ENCODE peak calls at places on chromosomes 11 and 22, in seven cellular contexts. U is cardiac muscle cell; Z is HFFc6; B is left ventricle myocardium inferior; K is thoracic aorta; A is fibroblast of villous mesenchyme; D is CD8-positive, alpha-beta T cell. S is an unnamed sample.

GRCh38 chr11:2264366-2265011 is 5.9 kb downstream of the ASCL2 start:
- DNase-seq in U (no peak), K (no peak), D (peak; percentile 8), Z (no peak), A (no peak), B (no peak), S (no peak)

GRCh38 chr11:39668640-39669039 is 1790.8 kb downstream of the LRRC4C start:
- DNase-seq in B (no peak), Z (no peak), K (no peak), U (no peak), A (no peak), D (no peak), S (no peak)

GRCh38 chr11:47941907-47942558 is 38.3 kb upstream of the PTPRJ start:
- DNase-seq in K (no peak), A (no peak), Z (no peak), U (no peak), B (no peak), D (no peak), S (no peak)

GRCh38 chr22:32720924-32721323 is 80.6 kb upstream of the TIMP3 start:
- DNase-seq in U (peak; percentile 86), D (no peak), A (peak; percentile 94), B (no peak), Z (peak; percentile 16), K (no peak), S (peak; percentile 87)

GRCh38 chr11:109946322-109946846 is 146.8 kb upstream of the ZC3H12C start:
- DNase-seq in U (peak; percentile 98), K (peak; percentile 75), D (peak; percentile 43), B (peak; percentile 80), A (peak; percentile 95), Z (peak; percentile 94), S (peak; percentile 84)

GRCh38 chr22:29787371-29787980 is 20.3 kb downstream of the UQCR10 start:
- DNase-seq in D (no peak), K (no peak), A (no peak), Z (no peak), U (no peak), B (no peak), S (no peak)

GRCh38 chr11:15074206-15075161 is 1.1 kb downstream of the CALCB start:
- DNase-seq in B (peak; percentile 81), A (peak; percentile 58), Z (peak; percentile 68), K (peak; percentile 57), U (peak; percentile 77), D (peak; percentile 82), S (peak; percentile 14)

GRCh38 chr11:62702241-62702640 is 5.0 kb downstream of the BSCL2 start:
- DNase-seq in D (no peak), K (no peak), U (no peak), A (no peak), B (no peak), Z (no peak), S (no peak)

GRCh38 chr11:27237641-27238040 is 125.4 kb downstream of the CCDC34 start:
- DNase-seq in A (peak; percentile 46), B (no peak), U (no peak), Z (no peak), D (no peak), K (no peak), S (no peak)

GRCh38 chr11:12270215-12270797 is 107.1 kb upstream of the PARVA start:
- DNase-seq in B (no peak), U (peak; percentile 41), K (no peak), A (peak; percentile 18), D (no peak), Z (no peak), S (no peak)

GRCh38 chr11:86551286-86551685 is 121.1 kb downstream of the ME3 start:
- DNase-seq in D (no peak), B (no peak), Z (peak; percentile 89), A (peak; percentile 93), U (peak; percentile 96), K (peak; percentile 32), S (peak; percentile 62)

GRCh38 chr22:31155425-31155824 is 4.6 kb upstream of the RNF185 start:
- DNase-seq in A (peak; percentile 68), D (no peak), K (no peak), U (peak; percentile 56), B (no peak), Z (peak; percentile 42), S (no peak)

GRCh38 chr22:35622132-35622913 is 5.2 kb upstream of the MB start:
- DNase-seq in U (no peak), D (no peak), Z (no peak), A (no peak), B (peak; percentile 65), K (no peak), S (no peak)

GRCh38 chr11:116830184-116830912 is 641 bp downstream of the APOC3 start:
- DNase-seq in K (no peak), D (no peak), B (no peak), Z (no peak), U (no peak), A (no peak), S (no peak)

GRCh38 chr22:26399288-26399687 is 29.8 kb upstream of the ASPHD2 start:
- DNase-seq in D (no peak), A (no peak), U (no peak), Z (no peak), K (no peak), B (no peak), S (no peak)

GRCh38 chr11:16604784-16605439 is 133.5 kb upstream of the C11orf58 start:
- DNase-seq in K (no peak), B (peak; percentile 56), A (peak; percentile 27), D (no peak), U (peak; percentile 59), Z (peak; percentile 25), S (no peak)

GRCh38 chr22:17872491-17872890 is 98.2 kb upstream of the BID start:
- DNase-seq in A (no peak), Z (no peak), D (no peak), K (no peak), U (no peak), B (no peak), S (no peak)

GRCh38 chr11:31883435-31883834 is 72.3 kb upstream of the PAX6 start:
- DNase-seq in A (no peak), U (no peak), K (no peak), D (no peak), Z (no peak), B (no peak), S (no peak)

GRCh38 chr11:31881825-31882224 is 70.7 kb upstream of the PAX6 start:
- DNase-seq in Z (no peak), B (no peak), D (no peak), U (no peak), K (no peak), A (no peak), S (no peak)

GRCh38 chr11:31884080-31884479 is 73.0 kb upstream of the PAX6 start:
- DNase-seq in B (no peak), Z (no peak), D (no peak), A (no peak), K (no peak), U (no peak), S (no peak)

GRCh38 chr11:31882951-31883392 is 71.8 kb upstream of the PAX6 start:
- DNase-seq in D (no peak), Z (no peak), U (no peak), B (no peak), A (no peak), K (no peak), S (no peak)

DNA sequence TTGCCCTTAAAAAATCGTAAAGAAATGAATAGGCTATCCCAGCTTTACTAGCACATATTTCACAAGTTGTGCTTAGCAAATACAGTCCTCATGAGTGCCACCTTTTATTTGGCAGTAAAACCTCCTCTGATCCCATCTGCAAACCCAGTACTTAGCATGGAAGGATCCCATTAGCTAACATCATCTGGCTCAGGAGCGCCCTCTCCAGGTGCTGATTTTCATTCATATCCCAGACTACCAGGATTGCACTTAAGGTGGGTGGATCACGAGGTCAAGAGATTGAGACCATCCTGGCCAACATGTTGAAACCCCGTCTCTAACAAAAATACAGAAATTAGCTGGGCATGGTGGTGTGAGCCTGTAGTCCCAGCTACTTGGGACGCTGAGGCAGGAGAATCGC is 76.1 kb upstream of the PAX6 start:
- DNase-seq in D (no peak), Z (no peak), B (no peak), U (no peak), A (no peak), K (no peak), S (no peak)
- TF ChIP-seq CTCF in D (no peak), Z (peak; percentile 42), B (no peak), U (peak; percentile 4), A (peak; percentile 19), K (no peak), S (peak; percentile 43)

GRCh38 chr11:7143908-7144307 is 55.1 kb downstream of the RBMXL2 start:
- DNase-seq in D (no peak), Z (peak; percentile 1), B (no peak), K (no peak), A (peak; percentile 34), U (peak; percentile 17), S (no peak)
- TF ChIP-seq CTCF in D (no peak), Z (peak; percentile 33), B (peak; percentile 49), K (no peak), A (peak; percentile 47), U (peak; percentile 19), S (no peak)

GRCh38 chr11:114775849-114776621 is 97.7 kb downstream of the NXPE2 start:
- DNase-seq in D (no peak), U (peak; percentile 4), K (no peak), Z (no peak), A (no peak), B (no peak), S (no peak)

GRCh38 chr11:114771172-114771571 is 92.8 kb downstream of the NXPE2 start:
- DNase-seq in U (no peak), A (no peak), D (no peak), B (no peak), Z (no peak), K (no peak), S (no peak)

GRCh38 chr11:114773541-114774338 is 95.4 kb downstream of the NXPE2 start:
- DNase-seq in U (no peak), K (no peak), B (no peak), D (no peak), A (no peak), Z (no peak), S (no peak)

GRCh38 chr11:114776956-114777355 is 98.6 kb downstream of the NXPE2 start:
- DNase-seq in Z (no peak), A (no peak), K (no peak), B (no peak), D (no peak), U (no peak), S (no peak)

GRCh38 chr11:114774599-114775365 is 96.5 kb downstream of the NXPE2 start:
- DNase-seq in U (peak; percentile 41), K (no peak), A (peak; percentile 44), D (no peak), B (no peak), Z (no peak), S (no peak)
- TF ChIP-seq CTCF in U (peak; percentile 52), K (no peak), A (peak; percentile 79), D (no peak), B (peak; percentile 74), Z (peak; percentile 48), S (peak; percentile 58)

DNA sequence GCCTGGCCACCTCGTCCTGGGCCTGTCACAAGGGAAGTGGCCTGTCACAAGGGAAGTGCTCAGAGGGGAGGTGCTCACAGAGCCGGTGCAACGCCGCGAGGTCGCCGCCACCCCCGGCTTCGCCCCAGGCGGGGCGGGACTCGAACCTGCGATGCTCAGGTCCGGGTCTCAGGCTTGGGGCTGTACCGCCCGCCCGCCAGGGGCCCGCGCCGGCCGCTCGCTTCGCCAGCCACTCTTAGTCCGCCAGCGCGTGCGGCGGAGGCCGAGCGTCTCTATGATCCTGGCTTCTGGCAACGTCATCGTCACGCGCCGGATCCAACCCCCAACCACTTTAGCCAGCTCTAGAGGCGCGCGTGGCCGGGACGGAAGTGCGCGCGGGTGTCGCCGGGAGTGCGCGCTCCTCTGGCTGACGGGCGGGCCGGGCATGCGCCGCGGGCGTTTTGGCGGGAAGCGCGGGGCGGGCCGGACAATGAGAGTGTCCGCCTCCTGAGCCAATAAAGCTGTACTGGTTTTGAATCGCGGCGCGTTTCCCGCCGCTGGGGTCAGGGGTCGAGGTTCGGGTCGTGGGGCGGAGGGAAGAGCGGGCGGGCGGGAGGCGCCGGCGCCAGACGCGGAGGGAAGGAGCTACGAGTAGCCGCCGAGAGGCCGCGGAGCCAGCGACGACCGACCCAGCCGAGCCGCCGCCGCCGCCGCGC is at the start of gene TRMT2A:
- DNase-seq in A (peak; percentile 99), D (peak; percentile 97), B (peak; percentile 99), U (peak; percentile 99), Z (peak; percentile 97), K (peak; percentile 96), S (peak; percentile 91)
- TF ChIP-seq CTCF in A (peak; percentile 6), D (no peak), B (peak; percentile 31), U (peak; percentile 13), Z (no peak), K (peak; percentile 10), S (no peak)

S was measured in HFF-Myc.